ENCODE peak calls at places on chromosome 12, in ten cellular contexts. H is PC-9, K is psoas muscle, S is hepatocyte, F is esophagus muscularis mucosa, W is H9, Y is dorsolateral prefrontal cortex, G is cardiac muscle cell, R is tibial artery, O is Panc1. T is an unnamed sample. For H3K27me3, the result is how much of the 10 kb centered on the place peaks cover.

GRCh38 chr12:97805086-97805485 is 342.5 kb downstream of the RMST start:
- DNase-seq in H (no peak), K (no peak), S (no peak), F (no peak), W (no peak), Y (no peak), G (no peak), R (no peak), O (no peak), T (no peak)

GRCh38 chr12:92036061-92036620 is 109.5 kb downstream of the BTG1 start:
- DNase-seq in H (no peak), K (no peak), S (no peak), F (no peak), W (no peak), Y (no peak), G (no peak), R (no peak), O (no peak), T (no peak)

GRCh38 chr12:100375023-100375737 is 18.3 kb downstream of the SLC17A8 start:
- DNase-seq in H (no peak), K (peak), S (no peak), F (peak), W (no peak), Y (peak), G (no peak), R (no peak), O (no peak), T (peak)

GRCh38 chr12:6868211-6869048 is 1.1 kb downstream of the TPI1 start:
- DNase-seq in H (no peak), K (no peak), S (no peak), F (no peak), W (no peak), Y (no peak), G (no peak), R (no peak), O (no peak), T (no peak)

GRCh38 chr12:8894378-8894777 is 19.9 kb upstream of the PHC1 start:
- DNase-seq in H (no peak), K (no peak), S (no peak), F (no peak), W (no peak), Y (no peak), G (no peak), R (no peak), O (no peak), T (no peak)

GRCh38 chr12:2084553-2085296 is 31.9 kb downstream of the CACNA1C start:
- DNase-seq in H (no peak), K (no peak), S (no peak), F (no peak), W (no peak), Y (no peak), G (no peak), R (peak), O (no peak), T (peak)

GRCh38 chr12:22250762-22251161 is 83.7 kb downstream of the ST8SIA1 start:
- DNase-seq in H (no peak), K (no peak), S (no peak), F (no peak), W (no peak), Y (no peak), G (no peak), R (no peak), O (no peak), T (no peak)

GRCh38 chr12:132771126-132771838 is 9.7 kb upstream of the ANKLE2 start:
- DNase-seq in H (no peak), K (no peak), S (no peak), F (no peak), W (no peak), Y (no peak), G (no peak), R (no peak), O (no peak), T (no peak)

GRCh38 chr12:66529934-66530333 is 148.9 kb downstream of the GRIP1 start:
- DNase-seq in H (no peak), K (no peak), S (no peak), F (no peak), W (no peak), Y (no peak), G (no peak), R (no peak), O (no peak), T (no peak)

GRCh38 chr12:113137861-113138783 is 2.6 kb upstream of the RASAL1 start:
- DNase-seq in H (no peak), K (no peak), S (no peak), F (no peak), W (no peak), Y (no peak), G (no peak), R (no peak), O (no peak), T (no peak)

GRCh38 chr12:72256725-72257124 is 15.4 kb upstream of the TRHDE start:
- DNase-seq in H (no peak), K (no peak), S (no peak), F (no peak), W (no peak), Y (no peak), G (no peak), R (no peak), O (no peak), T (no peak)

GRCh38 chr12:78559441-78559840 is 305.1 kb upstream of the SYT1 start:
- DNase-seq in H (no peak), K (no peak), S (no peak), F (no peak), W (no peak), Y (no peak), G (no peak), R (no peak), O (no peak), T (no peak)

GRCh38 chr12:93427779-93428564 is 13.8 kb downstream of the UBE2N start:
- DNase-seq in H (no peak), K (no peak), S (no peak), F (no peak), W (no peak), Y (no peak), G (no peak), R (no peak), O (no peak), T (no peak)

GRCh38 chr12:123071401-123072304 is 79.2 kb downstream of the PITPNM2 start:
- DNase-seq in H (no peak), K (peak), S (no peak), F (no peak), W (no peak), Y (no peak), G (no peak), R (no peak), O (no peak), T (peak)

GRCh38 chr12:119592232-119592631 is 1.3 kb upstream of the TMEM233 start:
- DNase-seq in H (no peak), K (no peak), S (no peak), F (peak), W (no peak), Y (no peak), G (no peak), R (no peak), O (no peak), T (no peak)

GRCh38 chr12:119593578-119594398 is at the start of gene TMEM233:
- DNase-seq in H (no peak), K (peak), S (no peak), F (peak), W (peak), Y (no peak), G (peak), R (no peak), O (no peak), T (peak)

GRCh38 chr12:119589087-119589486 is 4.5 kb upstream of the TMEM233 start:
- DNase-seq in H (no peak), K (no peak), S (no peak), F (no peak), W (no peak), Y (no peak), G (no peak), R (no peak), O (no peak), T (no peak)

GRCh38 chr12:119594399-119594730 is 791 bp downstream of the TMEM233 start:
- DNase-seq in H (no peak), K (peak), S (no peak), F (peak), W (peak), Y (no peak), G (peak), R (no peak), O (no peak), T (no peak)

GRCh38 chr12:119589634-119590033 is 3.9 kb upstream of the TMEM233 start:
- DNase-seq in H (no peak), K (no peak), S (no peak), F (peak), W (no peak), Y (no peak), G (no peak), R (no peak), O (no peak), T (no peak)
- H3K27me3 ChIP-seq in H (under half), K (under half), S (half or more), F (half or more), W (under half), Y (under half), G (half or more), R (under half), O (under half), T (under half)

DNA sequence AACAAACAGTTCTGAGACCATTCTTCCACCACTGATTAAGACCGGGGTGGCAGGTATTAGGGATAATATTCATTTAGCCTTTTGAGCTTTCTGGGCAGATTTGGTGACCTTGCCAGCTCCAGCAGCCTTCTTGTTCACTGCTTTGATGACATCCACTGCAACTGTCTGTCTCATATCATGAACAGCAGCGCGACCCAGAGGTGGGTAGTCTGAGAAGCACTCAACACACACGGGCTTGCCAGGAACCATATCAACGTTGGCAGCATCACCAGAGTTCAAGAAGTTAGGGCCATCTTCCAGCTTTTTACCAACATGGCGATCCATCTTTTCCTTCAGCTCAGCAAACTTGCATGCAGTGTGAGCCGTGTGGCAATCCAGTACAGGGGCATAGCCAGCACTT is 16.9 kb downstream of the AEBP2 start:
- DNase-seq in H (no peak), K (no peak), S (no peak), F (no peak), W (no peak), Y (no peak), G (no peak), R (peak), O (no peak), T (peak)
- TF ChIP-seq CTCF in H (no peak), K (no peak), S (no peak), F (no peak), W (no peak), Y (no peak), G (no peak), R (no peak), O (no peak), T (peak)

DNA sequence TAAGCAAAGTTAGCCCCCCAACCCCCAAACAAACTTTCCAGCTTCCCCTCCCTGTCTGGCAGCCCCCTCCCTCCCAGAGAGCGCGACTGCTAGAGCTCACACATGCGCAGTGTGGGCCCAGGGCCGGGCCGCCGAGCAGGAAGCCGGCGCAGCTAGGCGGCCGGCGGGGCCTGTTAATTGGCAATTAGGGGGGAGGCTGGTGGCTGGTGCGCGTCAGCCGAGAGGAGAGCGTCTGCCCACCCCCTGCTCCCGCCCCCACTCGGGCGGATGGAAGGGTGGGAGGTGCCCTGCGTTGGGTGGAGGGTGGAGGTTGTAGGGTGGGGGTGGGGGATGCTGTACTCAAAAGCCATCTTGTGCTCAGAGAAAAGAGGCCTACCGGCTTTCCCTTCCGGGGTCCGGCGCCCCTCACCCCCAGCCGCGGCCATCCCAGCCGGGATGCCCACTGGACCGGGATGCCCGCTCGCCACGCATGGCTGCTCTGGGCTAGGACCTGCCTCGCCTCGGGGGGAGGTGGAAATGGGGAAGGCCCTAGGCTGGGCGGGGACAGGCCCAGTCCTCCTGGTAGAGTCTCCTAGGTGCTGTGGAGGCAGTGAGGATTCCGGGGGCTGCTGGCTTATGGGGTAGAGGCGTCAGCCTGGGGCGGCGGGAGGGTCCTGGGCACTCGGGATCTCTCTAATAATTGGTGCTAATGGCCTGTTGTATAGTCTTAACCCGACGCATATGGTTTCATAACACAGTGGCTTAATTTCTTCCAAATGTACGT is 9.2 kb downstream of the HOXC8 start:
- DNase-seq in H (peak), K (peak), S (peak), F (no peak), W (peak), Y (peak), G (peak), R (peak), O (peak), T (peak)
- H3K27me3 ChIP-seq in H (under half), K (under half), S (half or more), F (half or more), W (half or more), Y (under half), G (half or more), R (under half), O (under half), T (half or more)

GRCh38 chr12:25130741-25131188 is 64.2 kb downstream of the DNAI7 start:
- DNase-seq in H (no peak), K (no peak), S (peak), F (no peak), W (no peak), Y (no peak), G (peak), R (no peak), O (peak), T (no peak)
- TF ChIP-seq CTCF in H (peak), K (peak), S (peak), F (peak), W (peak), Y (peak), G (peak), R (peak), O (peak), T (peak)

GRCh38 chr12:114399664-114400211 is 6.2 kb downstream of the TBX5 start:
- DNase-seq in H (no peak), K (no peak), S (peak), F (no peak), W (peak), Y (no peak), G (no peak), R (no peak), O (no peak), T (no peak)
- H3K27me3 ChIP-seq in H (half or more), K (under half), S (half or more), F (under half), W (half or more), Y (under half), G (half or more), R (half or more), O (under half), T (under half)

DNA sequence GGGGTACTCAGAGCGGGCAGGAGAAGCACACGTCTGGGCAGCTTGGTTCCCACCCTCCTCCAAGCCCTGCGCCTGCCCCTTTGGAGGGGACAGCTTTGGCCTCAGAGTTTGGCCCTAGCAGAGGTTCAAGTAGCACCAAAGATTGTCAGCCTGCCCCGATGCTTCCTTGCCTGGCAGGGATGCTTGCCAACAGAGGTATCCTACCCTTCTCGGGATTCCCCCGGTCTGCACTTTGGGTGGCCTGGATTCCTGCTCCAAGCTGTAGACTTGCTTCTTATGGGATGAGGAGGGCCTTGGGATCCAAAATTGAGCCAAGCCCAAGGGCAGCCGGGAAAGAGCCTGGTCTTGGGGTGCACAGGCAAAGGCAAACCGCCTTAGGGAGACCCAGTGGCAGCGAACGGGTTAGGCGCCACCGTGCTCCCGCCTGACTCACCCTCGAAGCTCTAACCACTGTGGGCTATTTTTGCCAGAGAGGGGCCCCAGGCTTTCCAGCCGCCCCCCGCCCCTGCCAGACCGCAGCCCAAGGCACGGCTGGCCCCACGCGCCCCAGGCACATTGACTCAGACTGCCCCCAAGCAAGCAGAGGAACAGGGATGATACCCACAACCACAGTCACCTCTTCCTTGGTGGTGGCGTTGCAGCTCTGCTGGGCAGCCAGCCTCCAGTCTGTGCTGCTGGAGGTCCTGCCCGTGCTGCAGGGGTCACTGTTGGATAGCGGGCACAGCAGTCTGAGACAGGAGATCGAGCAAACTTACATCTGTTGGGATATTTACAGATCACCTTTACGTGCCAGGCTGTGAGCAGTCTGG is 882 bp upstream of the WNT10B start:
- DNase-seq in H (peak), K (no peak), S (no peak), F (no peak), W (peak), Y (no peak), G (no peak), R (no peak), O (no peak), T (no peak)
- TF ChIP-seq CTCF in H (no peak), K (no peak), S (no peak), F (no peak), W (peak), Y (no peak), G (no peak), R (no peak), O (peak), T (no peak)

T was measured in heart right ventricle.